ENCODE peak calls at places on chromosomes 5 and 9, in five cellular contexts. A, X, H, N and S are unnamed samples.

GRCh38 chr9:86413966-86414880 is 60.0 kb upstream of the TUT7 start:
- DNase-seq in X (peak), H (peak), N (no peak), A (peak), S (peak)

GRCh38 chr5:55438931-55439477 is 95.8 kb downstream of the PLPP1 start:
- DNase-seq in N (no peak), X (peak), A (no peak), H (peak), S (peak)

GRCh38 chr5:78526049-78526525 is 122.5 kb downstream of the LHFPL2 start:
- DNase-seq in X (no peak), N (peak), H (peak), A (no peak), S (peak)

GRCh38 chr5:129243058-129243457 is 148.5 kb downstream of the ISOC1 start:
- DNase-seq in X (no peak), A (no peak), H (no peak), N (no peak), S (peak)

GRCh38 chr5:112485802-112486427 is 66.8 kb upstream of the EPB41L4A start:
- DNase-seq in A (no peak), N (no peak), X (peak), H (no peak), S (no peak)

GRCh38 chr5:160545832-160546231 is 124.2 kb downstream of the PTTG1 start:
- DNase-seq in N (peak), H (no peak), X (no peak), A (no peak), S (no peak)

GRCh38 chr9:7313389-7313788 is 486.2 kb downstream of the DMAC1 start:
- DNase-seq in A (no peak), X (no peak), N (no peak), H (no peak), S (no peak)

GRCh38 chr5:179486596-179487051 is 63.7 kb upstream of the RUFY1 start:
- DNase-seq in H (no peak), A (no peak), X (no peak), N (no peak), S (peak)

GRCh38 chr5:172505403-172505759 is 51.1 kb upstream of the SH3PXD2B start:
- DNase-seq in A (no peak), H (no peak), N (no peak), X (no peak), S (no peak)

GRCh38 chr5:16554110-16554509 is 62.7 kb downstream of the RETREG1 start:
- DNase-seq in H (no peak), N (no peak), A (no peak), X (no peak), S (no peak)

GRCh38 chr9:107161338-107161737 is 121.7 kb upstream of the RAD23B start:
- DNase-seq in H (no peak), N (no peak), X (peak), A (no peak), S (no peak)

GRCh38 chr5:41925555-41925946 is 470 bp downstream of the FBXO4 start:
- DNase-seq in N (peak), X (peak), H (peak), A (no peak), S (peak)

GRCh38 chr5:88882321-88883038 is 504 bp downstream of the MEF2C start:
- DNase-seq in N (no peak), A (peak), X (no peak), H (peak), S (no peak)

DNA sequence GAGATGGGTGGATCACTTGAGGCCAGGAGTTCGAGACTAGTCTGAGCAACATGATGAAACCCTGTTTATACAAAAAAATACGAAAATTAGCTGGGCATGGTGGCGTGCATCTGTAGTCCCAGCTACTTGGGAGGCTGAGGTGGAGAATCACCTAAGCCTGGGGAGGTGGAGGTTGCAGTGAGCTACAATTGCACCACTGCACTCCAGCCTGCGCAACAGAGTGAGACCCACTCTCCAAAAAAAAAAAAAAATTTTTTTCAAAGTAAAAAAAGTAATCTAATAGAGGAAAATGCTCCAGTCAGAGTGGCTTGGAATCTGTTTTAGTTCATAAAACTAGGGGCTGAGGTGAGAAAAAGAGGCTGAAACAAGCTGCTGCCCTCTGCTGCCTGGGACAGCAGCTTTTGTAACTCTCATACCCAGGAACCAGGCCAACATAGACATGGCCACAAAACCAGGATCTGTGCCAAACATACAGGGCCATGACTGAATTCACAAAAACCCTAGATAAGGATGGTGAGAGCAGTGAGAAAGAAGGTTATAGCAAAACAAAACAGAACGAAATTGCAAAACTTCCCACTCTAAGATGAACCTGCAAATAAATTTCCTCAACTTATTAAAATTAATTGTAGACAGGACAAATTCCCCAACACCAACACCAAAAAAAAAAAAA is 13.1 kb upstream of the DCAF12 start:
- DNase-seq in N (peak), H (peak), A (no peak), X (peak), S (peak)
- H2AFZ ChIP-seq in N (no peak), H (no peak), A (no peak), X (no peak), S (no peak)

GRCh38 chr9:77021289-77021927 is 2.0 kb downstream of the FOXB2 start:
- DNase-seq in X (no peak), N (no peak), H (no peak), A (no peak), S (no peak)

GRCh38 chr9:77019010-77019809 is at the start of gene FOXB2:
- DNase-seq in X (no peak), N (no peak), A (no peak), H (no peak), S (no peak)

GRCh38 chr9:77021928-77022782 is 2.7 kb downstream of the FOXB2 start:
- DNase-seq in H (no peak), A (no peak), X (no peak), N (no peak), S (no peak)

GRCh38 chr9:77019810-77020437 is 469 bp downstream of the FOXB2 start:
- DNase-seq in A (no peak), X (no peak), H (no peak), N (no peak), S (no peak)

DNA sequence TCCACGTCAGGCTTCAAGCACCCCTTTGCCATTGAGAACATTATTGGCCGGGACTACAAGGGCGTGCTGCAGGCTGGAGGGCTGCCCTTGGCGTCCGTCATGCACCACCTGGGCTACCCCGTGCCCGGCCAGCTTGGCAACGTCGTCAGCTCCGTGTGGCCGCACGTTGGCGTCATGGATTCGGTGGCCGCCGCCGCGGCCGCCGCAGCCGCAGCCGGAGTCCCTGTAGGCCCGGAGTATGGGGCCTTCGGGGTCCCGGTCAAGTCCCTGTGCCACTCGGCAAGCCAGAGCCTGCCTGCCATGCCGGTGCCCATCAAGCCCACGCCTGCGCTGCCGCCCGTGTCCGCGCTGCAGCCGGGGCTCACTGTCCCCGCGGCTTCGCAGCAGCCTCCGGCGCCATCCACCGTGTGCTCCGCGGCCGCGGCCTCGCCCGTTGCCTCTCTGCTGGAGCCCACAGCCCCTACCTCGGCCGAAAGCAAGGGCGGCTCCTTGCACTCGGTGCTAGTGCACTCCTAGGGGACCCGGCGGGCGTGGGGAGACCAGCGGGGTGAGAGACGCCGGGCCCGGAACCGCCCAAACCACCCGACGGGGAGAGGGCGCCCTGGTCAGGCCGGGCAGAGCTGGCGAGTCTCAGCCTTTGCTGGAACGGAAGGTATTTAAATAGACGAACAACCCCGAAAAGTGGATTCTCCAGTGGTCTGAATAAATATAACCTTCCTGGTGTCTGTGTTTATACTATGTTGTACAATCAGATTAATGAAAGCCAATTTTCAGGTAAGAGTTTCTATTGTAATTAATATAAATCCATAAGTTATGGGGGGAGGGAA is 1.2 kb downstream of the FOXB2 start:
- DNase-seq in A (no peak), H (peak), N (no peak), X (no peak), S (no peak)
- TF ChIP-seq EZH2 in A (no peak), H (peak), N (peak), X (no peak), S (peak)

DNA sequence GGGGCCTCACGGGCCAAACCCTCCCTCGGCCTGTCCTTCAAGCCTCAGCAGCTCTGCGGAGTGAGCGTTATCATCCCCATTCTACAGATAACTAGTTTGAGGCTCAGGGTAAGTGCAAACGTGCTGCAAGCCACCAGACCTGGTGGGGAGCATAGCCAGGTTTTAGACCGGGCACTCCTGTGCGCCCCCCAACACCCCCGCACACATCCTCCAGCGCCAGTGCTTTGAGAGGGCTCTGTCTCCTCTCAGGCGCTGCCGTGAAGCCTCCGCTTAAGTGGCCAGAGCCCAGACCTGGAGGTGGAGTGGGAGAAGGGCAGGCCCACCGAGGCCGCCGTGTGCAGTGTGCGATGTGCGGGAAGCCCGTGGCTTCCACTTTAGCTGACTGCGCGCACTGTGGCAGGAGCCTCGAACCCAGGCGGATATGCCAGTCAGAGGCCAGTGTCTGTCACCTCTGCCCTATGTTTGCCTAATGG is 1.6 kb upstream of the MGAT1 start:
- DNase-seq in N (no peak), A (peak), H (no peak), X (no peak), S (no peak)
- H3K4me3 ChIP-seq in N (peak), A (peak), H (peak), X (no peak), S (no peak)

GRCh38 chr9:72574156-72574810 is 52.9 kb downstream of the TMC1 start:
- DNase-seq in N (no peak), X (no peak), H (no peak), A (no peak), S (no peak)
- H2AFZ ChIP-seq in N (no peak), X (no peak), H (no peak), A (no peak), S (no peak)

DNA sequence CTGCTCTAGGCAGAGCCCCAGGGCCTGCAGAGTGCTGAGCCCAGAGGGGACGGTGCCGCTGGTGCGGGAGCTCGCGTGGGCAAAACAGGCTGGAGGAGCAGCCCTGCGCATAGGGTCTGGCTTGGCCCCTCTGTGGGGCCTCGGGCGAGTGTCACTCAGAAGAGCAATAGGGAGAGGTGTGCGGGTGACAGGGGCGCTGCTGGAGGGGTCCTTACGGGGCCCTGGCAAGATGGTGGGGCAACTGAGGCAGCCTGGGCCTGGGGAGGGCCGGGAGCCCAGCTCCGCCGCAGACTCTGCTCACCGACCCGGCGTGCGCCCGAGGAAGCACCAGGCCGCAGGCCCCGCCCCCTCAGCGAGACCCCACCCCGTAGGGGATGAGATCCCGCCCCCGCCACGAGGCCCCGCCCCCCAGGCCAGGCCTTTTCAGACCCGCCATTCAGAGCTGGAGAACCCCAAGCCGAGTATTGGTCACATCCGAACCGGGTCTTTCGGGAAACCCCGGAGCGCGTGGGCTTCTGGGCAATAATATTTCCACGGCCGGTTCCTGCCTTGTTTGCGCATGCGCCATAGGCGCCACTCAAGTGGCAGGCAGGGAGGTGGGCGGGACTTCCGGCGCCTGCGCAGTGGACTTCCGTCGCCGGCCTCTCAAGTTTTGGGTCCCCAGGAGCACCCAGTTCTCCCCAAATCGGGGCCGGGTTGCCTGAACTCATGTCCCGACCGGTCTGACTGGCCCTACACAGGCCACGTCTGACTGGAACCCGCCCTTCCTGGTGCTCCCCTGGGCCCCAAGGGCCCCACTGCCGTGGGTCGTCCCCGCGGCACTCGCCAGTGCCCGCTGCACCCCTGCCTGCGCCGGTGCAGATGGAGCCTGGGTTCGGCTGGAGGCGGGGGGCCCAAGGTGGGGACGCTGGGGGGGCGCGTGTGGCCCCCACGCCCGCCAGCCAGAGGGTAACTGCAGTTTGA is 1.3 kb upstream of the RNF208 start:
- DNase-seq in X (peak), H (peak), N (peak), A (peak), S (peak)
- TF ChIP-seq EZH2 in X (no peak), H (no peak), N (no peak), A (no peak), S (no peak)

GRCh38 chr5:165135551-165135950 is 1630.1 kb downstream of the MAT2B start:
- DNase-seq in H (no peak), N (no peak), A (no peak), X (no peak), S (no peak)

GRCh38 chr5:165139262-165139661 is 1633.8 kb downstream of the MAT2B start:
- DNase-seq in A (no peak), H (no peak), X (no peak), N (no peak), S (no peak)

GRCh38 chr5:165137701-165138100 is 1632.3 kb downstream of the MAT2B start:
- DNase-seq in A (no peak), N (no peak), X (no peak), H (no peak), S (no peak)

GRCh38 chr5:165139730-165140129 is 1634.3 kb downstream of the MAT2B start:
- DNase-seq in H (no peak), A (no peak), N (no peak), X (no peak), S (peak)

DNA sequence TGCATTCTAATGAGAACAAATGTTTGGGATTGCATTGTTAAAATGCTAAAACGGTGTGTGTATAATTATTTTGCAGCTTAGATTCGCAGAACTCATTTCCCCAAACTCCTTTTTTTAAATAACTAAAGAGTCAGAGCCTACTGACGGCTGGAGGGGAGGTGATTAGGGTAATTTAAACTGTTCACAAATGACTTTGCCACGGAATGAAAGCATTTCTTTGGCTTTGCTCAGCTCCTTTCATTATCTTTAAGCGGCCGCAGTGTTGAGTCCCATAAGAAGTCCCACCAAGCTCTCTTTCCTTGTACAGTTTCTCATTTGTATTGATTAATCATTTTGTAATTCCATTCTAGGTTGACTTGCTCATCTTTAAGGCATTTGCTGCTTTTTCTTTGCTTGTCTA is 1632.8 kb downstream of the MAT2B start:
- DNase-seq in N (no peak), A (no peak), H (no peak), X (no peak), S (peak)
- H3K4me3 ChIP-seq in N (no peak), A (no peak), H (no peak), X (no peak), S (no peak)

GRCh38 chr5:109563692-109564091 is 126.0 kb upstream of the MAN2A1 start:
- DNase-seq in X (no peak), H (no peak), N (no peak), A (no peak), S (no peak)
- H2AFZ ChIP-seq in X (no peak), H (no peak), N (no peak), A (no peak), S (no peak)

GRCh38 chr5:174723315-174723978 is 935 bp upstream of the MSX2 start:
- DNase-seq in X (no peak), N (no peak), A (no peak), H (no peak), S (no peak)
- TF ChIP-seq EZH2 in X (no peak), N (no peak), A (no peak), H (no peak), S (peak)